ENCODE peak calls at places on chromosomes 13 and 19, in four cellular contexts. R is BE2C, A is activated T-cell treated with anti-CD3 and anti-CD28 coated beads for 24 hours, H is NAMALWA. Q is an unnamed sample.

GRCh38 chr13:98454389-98454881 is 122.5 kb downstream of the STK24 start:
- DNase-seq in H (no peak), A (no peak), R (no peak), Q (no peak)

GRCh38 chr19:41309225-41310030 is 544 bp upstream of the CCDC97 start:
- DNase-seq in R (no peak), A (no peak), H (no peak), Q (no peak)

GRCh38 chr13:35703061-35703460 is 226.6 kb upstream of the MAB21L1 start:
- DNase-seq in R (no peak), H (no peak), A (no peak), Q (no peak)

GRCh38 chr19:43754562-43755255 is at the start of gene SMG9:
- DNase-seq in R (peak; percentile 98), H (peak; percentile 98), A (peak; percentile 97), Q (peak; percentile 86)

GRCh38 chr19:1063030-1063908 is 3.7 kb upstream of the ARHGAP45 start:
- DNase-seq in R (peak; percentile 43), H (peak; percentile 96), A (no peak), Q (no peak)

GRCh38 chr19:44719262-44719701 is 20.3 kb downstream of the CEACAM16 start:
- DNase-seq in H (no peak), R (no peak), A (no peak), Q (no peak)

GRCh38 chr19:41198559-41198958 is 5.5 kb downstream of the CYP2S1 start:
- DNase-seq in A (no peak), R (no peak), H (no peak), Q (no peak)

GRCh38 chr19:38270587-38271167 is 6.3 kb downstream of the SPINT2 start:
- DNase-seq in A (no peak), H (no peak), R (no peak), Q (no peak)

GRCh38 chr13:37175996-37176395 is 70.5 kb upstream of the CSNK1A1L start:
- DNase-seq in H (no peak), A (no peak), R (no peak), Q (no peak)

GRCh38 chr13:49711218-49711863 is 20.1 kb upstream of the EBPL start:
- DNase-seq in A (no peak), H (no peak), R (no peak), Q (no peak)

GRCh38 chr13:51523082-51523518 is 61.2 kb upstream of the WDFY2 start:
- DNase-seq in H (no peak), R (peak; percentile 66), A (peak; percentile 10), Q (no peak)

GRCh38 chr13:81138353-81138995 is 797.5 kb upstream of the SPRY2 start:
- DNase-seq in A (no peak), H (no peak), R (no peak), Q (no peak)

GRCh38 chr13:24275041-24275440 is 34.3 kb upstream of the C1QTNF9 start:
- DNase-seq in A (no peak), R (no peak), H (no peak), Q (no peak)

GRCh38 chr19:45104658-45105384 is 11.8 kb downstream of the PPP1R37 start:
- DNase-seq in A (no peak), R (no peak), H (no peak), Q (no peak)

GRCh38 chr13:20553309-20553708 is 13.6 kb upstream of the IFT88 start:
- DNase-seq in R (no peak), A (no peak), H (no peak), Q (no peak)

GRCh38 chr19:44796701-44797115 is 12.2 kb upstream of the BCAM start:
- DNase-seq in A (no peak), H (no peak), R (no peak), Q (no peak)

GRCh38 chr19:23378948-23379347 is 16.3 kb downstream of the ZNF91 start:
- DNase-seq in R (no peak), H (no peak), A (no peak), Q (no peak)

Q was measured in esophagus squamous epithelium.